ENCODE peak calls at places on chromosomes 7 and 10, in five cellular contexts. One of them, this sample, is unnamed.

GRCh38 chr10:60394444-60394843 is 4.8 kb upstream of the ANK3 start:
- DNase-seq in SK-N-SH: no peak
- DNase-seq in HepG2: no peak
- DNase-seq in K562: no peak
- DNase-seq in HCT116: no peak
- DNase-seq in this sample: no peak

GRCh38 chr7:485188-486081 is 34.2 kb downstream of the PDGFA start:
- DNase-seq in SK-N-SH: no peak
- DNase-seq in HepG2: no peak
- DNase-seq in K562: peak
- DNase-seq in HCT116: no peak
- DNase-seq in this sample: no peak

GRCh38 chr10:5976689-5977470 is 463 bp downstream of the IL15RA start:
- DNase-seq in SK-N-SH: no peak
- DNase-seq in HepG2: no peak
- DNase-seq in K562: peak
- DNase-seq in HCT116: peak
- DNase-seq in this sample: peak

GRCh38 chr7:54860843-54861242 is 101.8 kb upstream of the SEC61G start:
- DNase-seq in SK-N-SH: no peak
- DNase-seq in HepG2: no peak
- DNase-seq in K562: no peak
- DNase-seq in HCT116: no peak
- DNase-seq in this sample: no peak

GRCh38 chr10:111108441-111108840 is 31.6 kb downstream of the ADRA2A start:
- DNase-seq in SK-N-SH: no peak
- DNase-seq in HepG2: no peak
- DNase-seq in K562: no peak
- DNase-seq in HCT116: no peak
- DNase-seq in this sample: peak

GRCh38 chr7:64879097-64879730 is 23.9 kb upstream of the ZNF273 start:
- DNase-seq in SK-N-SH: peak
- DNase-seq in HepG2: no peak
- DNase-seq in K562: no peak
- DNase-seq in HCT116: no peak
- DNase-seq in this sample: no peak

GRCh38 chr7:50610521-50611277 is 45.5 kb upstream of the DDC start:
- DNase-seq in SK-N-SH: no peak
- DNase-seq in HepG2: no peak
- DNase-seq in K562: no peak
- DNase-seq in HCT116: no peak
- DNase-seq in this sample: no peak

GRCh38 chr10:78196964-78197363 is 163.3 kb downstream of the RPS24 start:
- DNase-seq in SK-N-SH: no peak
- DNase-seq in HepG2: no peak
- DNase-seq in K562: no peak
- DNase-seq in HCT116: no peak
- DNase-seq in this sample: no peak

GRCh38 chr10:79336739-79337138 is 10.5 kb upstream of the PPIF start:
- DNase-seq in SK-N-SH: no peak
- DNase-seq in HepG2: no peak
- DNase-seq in K562: no peak
- DNase-seq in HCT116: no peak
- DNase-seq in this sample: no peak

GRCh38 chr7:106752345-106752744 is 91.4 kb upstream of the CCDC71L start:
- DNase-seq in SK-N-SH: no peak
- DNase-seq in HepG2: no peak
- DNase-seq in K562: no peak
- DNase-seq in HCT116: no peak
- DNase-seq in this sample: no peak

GRCh38 chr10:61901829-61902447 is 439 bp downstream of the ARID5B start:
- DNase-seq in SK-N-SH: no peak
- DNase-seq in HepG2: no peak
- DNase-seq in K562: no peak
- DNase-seq in HCT116: no peak
- DNase-seq in this sample: no peak

GRCh38 chr10:114273910-114274309 is 34.9 kb downstream of the VWA2 start:
- DNase-seq in SK-N-SH: no peak
- DNase-seq in HepG2: no peak
- DNase-seq in K562: no peak
- DNase-seq in HCT116: no peak
- DNase-seq in this sample: no peak

GRCh38 chr7:135177021-135177696 is 6.7 kb upstream of the CYREN start:
- DNase-seq in SK-N-SH: no peak
- DNase-seq in HepG2: peak
- DNase-seq in K562: no peak
- DNase-seq in HCT116: no peak
- DNase-seq in this sample: peak

GRCh38 chr7:87999261-87999660 is 65.2 kb downstream of the ADAM22 start:
- DNase-seq in SK-N-SH: no peak
- DNase-seq in HepG2: no peak
- DNase-seq in K562: no peak
- DNase-seq in HCT116: no peak
- DNase-seq in this sample: no peak

GRCh38 chr7:2650451-2650850 is 18.7 kb downstream of the TTYH3 start:
- DNase-seq in SK-N-SH: no peak
- DNase-seq in HepG2: no peak
- DNase-seq in K562: no peak
- DNase-seq in HCT116: no peak
- DNase-seq in this sample: no peak

GRCh38 chr10:69451209-69451783 is at the start of gene TSPAN15:
- DNase-seq in SK-N-SH: peak
- DNase-seq in HepG2: peak
- DNase-seq in K562: peak
- DNase-seq in HCT116: peak
- DNase-seq in this sample: peak

GRCh38 chr10:3785849-3786290 is 861 bp upstream of the KLF6 start:
- DNase-seq in SK-N-SH: peak
- DNase-seq in HepG2: no peak
- DNase-seq in K562: no peak
- DNase-seq in HCT116: no peak
- DNase-seq in this sample: no peak

GRCh38 chr7:2926120-2926897 is 82.2 kb upstream of the GNA12 start:
- DNase-seq in SK-N-SH: peak
- DNase-seq in HepG2: no peak
- DNase-seq in K562: no peak
- DNase-seq in HCT116: no peak
- DNase-seq in this sample: no peak

DNA sequence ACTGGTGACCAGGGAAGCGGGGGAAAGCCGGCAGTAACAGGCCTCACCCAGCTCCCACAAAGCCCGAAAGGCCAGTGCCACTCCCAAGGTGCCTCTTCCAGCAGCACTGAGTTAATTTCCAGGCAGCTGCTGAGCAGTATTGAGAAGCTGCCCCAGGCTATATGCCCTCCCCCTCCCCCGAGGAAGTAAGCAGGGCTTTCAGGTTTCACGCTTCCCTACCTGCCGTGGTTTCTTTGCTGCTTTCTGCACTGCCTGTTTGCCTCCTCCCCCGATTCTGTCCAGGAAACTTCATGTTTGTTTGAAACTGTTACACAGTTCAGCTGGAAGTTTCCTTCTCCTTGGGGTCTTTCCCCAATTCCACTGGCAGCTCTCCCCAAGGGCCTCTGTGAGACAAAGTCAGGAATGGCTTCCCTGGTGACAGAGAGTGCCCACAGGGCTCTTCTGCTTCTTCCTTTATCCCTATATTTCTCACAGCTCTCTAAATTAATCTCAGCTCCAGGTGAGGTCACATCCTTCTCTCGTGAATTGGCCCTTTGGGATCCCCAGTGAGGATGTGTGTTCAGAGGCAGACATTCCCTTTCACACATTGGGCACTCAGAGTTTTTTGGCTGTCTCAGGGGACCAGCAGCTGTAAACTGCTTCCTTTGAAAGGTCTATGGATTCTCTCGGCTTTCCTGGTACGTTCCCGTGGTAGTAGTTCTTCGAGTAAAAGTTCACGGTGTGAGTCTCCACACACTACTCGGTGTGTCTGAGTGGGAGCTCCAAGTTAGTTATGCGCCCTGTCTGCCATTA is 19.4 kb downstream of the C1GALT1 start:
- DNase-seq in SK-N-SH: no peak
- DNase-seq in HepG2: no peak
- DNase-seq in K562: no peak
- DNase-seq in HCT116: no peak
- DNase-seq in this sample: peak
- TF ChIP-seq JUND in SK-N-SH: no peak
- TF ChIP-seq JUND in HepG2: no peak
- TF ChIP-seq JUND in K562: no peak
- TF ChIP-seq JUND in HCT116: no peak
- TF ChIP-seq JUND in this sample: no peak

DNA sequence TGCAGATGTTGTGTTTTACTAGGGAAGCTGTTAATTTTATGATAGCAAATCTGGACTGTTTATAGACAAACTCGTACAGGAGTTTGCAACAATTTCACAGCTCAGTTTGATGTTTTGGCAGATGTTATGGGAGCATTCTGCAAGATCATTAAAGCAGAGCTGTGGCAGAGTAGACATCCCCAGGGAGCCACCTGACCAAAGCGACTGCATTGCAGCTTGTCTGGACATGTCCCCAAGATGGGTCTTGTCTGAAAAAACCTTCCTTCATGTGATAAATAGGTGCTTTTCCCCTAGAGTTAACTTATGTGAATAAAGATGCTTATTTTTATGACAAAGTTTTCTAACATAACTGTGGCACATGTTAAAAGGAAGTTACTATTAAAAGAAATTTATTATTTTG is 91.2 kb upstream of the GPR141 start:
- DNase-seq in SK-N-SH: no peak
- DNase-seq in HepG2: no peak
- DNase-seq in K562: no peak
- DNase-seq in HCT116: no peak
- DNase-seq in this sample: no peak
- TF ChIP-seq JUND in SK-N-SH: no peak
- TF ChIP-seq JUND in HepG2: no peak
- TF ChIP-seq JUND in K562: no peak
- TF ChIP-seq JUND in HCT116: no peak
- TF ChIP-seq JUND in this sample: no peak

GRCh38 chr10:95319239-95319638 is 28.4 kb upstream of the PDLIM1 start:
- DNase-seq in SK-N-SH: no peak
- DNase-seq in HepG2: no peak
- DNase-seq in K562: no peak
- DNase-seq in HCT116: no peak
- DNase-seq in this sample: peak

GRCh38 chr10:95312986-95313495 is 22.2 kb upstream of the PDLIM1 start:
- DNase-seq in SK-N-SH: no peak
- DNase-seq in HepG2: no peak
- DNase-seq in K562: no peak
- DNase-seq in HCT116: no peak
- DNase-seq in this sample: no peak

GRCh38 chr10:95312264-95312663 is 21.5 kb upstream of the PDLIM1 start:
- DNase-seq in SK-N-SH: no peak
- DNase-seq in HepG2: no peak
- DNase-seq in K562: no peak
- DNase-seq in HCT116: no peak
- DNase-seq in this sample: no peak

GRCh38 chr10:95314519-95314918 is 23.7 kb upstream of the PDLIM1 start:
- DNase-seq in SK-N-SH: no peak
- DNase-seq in HepG2: no peak
- DNase-seq in K562: no peak
- DNase-seq in HCT116: no peak
- DNase-seq in this sample: no peak

DNA sequence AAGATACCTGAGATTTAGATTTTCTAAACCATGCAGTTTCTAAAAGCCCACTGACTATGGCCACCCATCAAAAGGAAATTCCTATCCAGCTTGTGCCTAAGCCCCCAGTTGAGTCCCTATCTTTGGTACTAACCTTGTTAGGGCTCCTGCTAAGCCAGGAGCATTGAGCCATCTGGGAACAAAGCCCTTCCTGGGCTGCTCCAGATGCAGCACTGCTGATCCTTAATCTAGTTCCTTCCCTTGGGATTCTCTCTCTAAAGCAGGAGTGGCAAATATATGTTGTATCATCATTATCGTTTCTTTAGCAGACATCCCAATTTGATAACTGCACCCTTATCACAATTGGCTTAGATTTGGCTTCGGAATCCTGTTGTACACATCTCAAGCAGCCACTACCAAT is 24.7 kb upstream of the PDLIM1 start:
- DNase-seq in SK-N-SH: peak
- DNase-seq in HepG2: no peak
- DNase-seq in K562: no peak
- DNase-seq in HCT116: no peak
- DNase-seq in this sample: no peak
- TF ChIP-seq JUND in SK-N-SH: no peak
- TF ChIP-seq JUND in HepG2: no peak
- TF ChIP-seq JUND in K562: no peak
- TF ChIP-seq JUND in HCT116: no peak
- TF ChIP-seq JUND in this sample: no peak

GRCh38 chr7:129917934-129918333 is 34.8 kb downstream of the UBE2H start:
- DNase-seq in SK-N-SH: no peak
- DNase-seq in HepG2: no peak
- DNase-seq in K562: no peak
- DNase-seq in HCT116: no peak
- DNase-seq in this sample: no peak

GRCh38 chr7:129923709-129924108 is 29.1 kb downstream of the UBE2H start:
- DNase-seq in SK-N-SH: no peak
- DNase-seq in HepG2: no peak
- DNase-seq in K562: no peak
- DNase-seq in HCT116: no peak
- DNase-seq in this sample: no peak

GRCh38 chr7:129919492-129919891 is 33.3 kb downstream of the UBE2H start:
- DNase-seq in SK-N-SH: no peak
- DNase-seq in HepG2: peak
- DNase-seq in K562: no peak
- DNase-seq in HCT116: no peak
- DNase-seq in this sample: no peak

GRCh38 chr7:129914536-129915272 is 38.1 kb downstream of the UBE2H start:
- DNase-seq in SK-N-SH: no peak
- DNase-seq in HepG2: no peak
- DNase-seq in K562: no peak
- DNase-seq in HCT116: no peak
- DNase-seq in this sample: no peak

DNA sequence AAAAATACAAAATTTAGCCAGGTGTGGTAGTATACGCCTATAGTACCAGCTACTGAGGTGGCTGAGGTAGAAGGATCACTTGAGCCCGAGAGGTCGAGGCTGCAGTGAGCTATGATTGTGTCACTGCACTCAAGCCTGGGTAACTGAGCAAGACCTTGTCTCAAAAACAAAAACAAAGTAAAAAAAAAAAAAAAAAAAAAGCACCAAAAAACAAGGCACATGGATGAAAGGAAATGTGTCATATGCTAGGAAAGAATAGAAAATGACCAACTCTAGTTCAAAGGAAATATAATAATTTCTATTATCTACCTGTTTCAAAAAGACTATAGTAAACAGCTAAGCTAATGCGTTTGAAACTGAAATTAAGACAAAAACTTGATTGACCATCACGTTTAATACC is 33.8 kb downstream of the UBE2H start:
- DNase-seq in SK-N-SH: no peak
- DNase-seq in HepG2: no peak
- DNase-seq in K562: no peak
- DNase-seq in HCT116: no peak
- DNase-seq in this sample: no peak
- TF ChIP-seq JUND in SK-N-SH: no peak
- TF ChIP-seq JUND in HepG2: no peak
- TF ChIP-seq JUND in K562: no peak
- TF ChIP-seq JUND in HCT116: no peak
- TF ChIP-seq JUND in this sample: no peak